ENCODE peak calls at places on chromosomes 6 and 20, in six cellular contexts. F, H, G, T, M and K are unnamed samples.

GRCh38 chr20:21229163-21229562 is 74.0 kb upstream of the XRN2 start:
- DNase-seq in F (no peak), H (no peak), G (no peak), T (no peak), M (peak), K (no peak)

GRCh38 chr20:33589059-33589458 is 73.1 kb upstream of the C20orf144 start:
- DNase-seq in F (no peak), H (no peak), G (no peak), T (no peak), M (no peak), K (no peak)

GRCh38 chr6:16136536-16137450 is 7.9 kb downstream of the MYLIP start:
- DNase-seq in F (no peak), H (no peak), G (no peak), T (no peak), M (peak), K (no peak)

GRCh38 chr20:8154636-8155035 is 22.6 kb downstream of the PLCB1 start:
- DNase-seq in F (no peak), H (no peak), G (no peak), T (no peak), M (no peak), K (no peak)

GRCh38 chr6:139846538-139847321 is 472.3 kb upstream of the CITED2 start:
- DNase-seq in F (no peak), H (no peak), G (no peak), T (no peak), M (no peak), K (no peak)

GRCh38 chr6:74609857-74610256 is 596.0 kb downstream of the COL12A1 start:
- DNase-seq in F (no peak), H (no peak), G (no peak), T (no peak), M (no peak), K (no peak)

GRCh38 chr6:100554228-100554627 is 89.5 kb upstream of the SIM1 start:
- DNase-seq in F (no peak), H (no peak), G (peak), T (no peak), M (peak), K (no peak)

GRCh38 chr6:43990627-43991619 is 136.3 kb downstream of the MRPL14 start:
- DNase-seq in F (peak), H (no peak), G (no peak), T (no peak), M (no peak), K (no peak)

GRCh38 chr6:136037246-136037884 is 185.9 kb downstream of the PDE7B start:
- DNase-seq in F (no peak), H (no peak), G (no peak), T (no peak), M (peak), K (no peak)

GRCh38 chr6:81450180-81450579 is 302.3 kb downstream of the TENT5A start:
- DNase-seq in F (no peak), H (peak), G (peak), T (no peak), M (peak), K (no peak)

GRCh38 chr20:10672579-10673127 is 1.1 kb downstream of the JAG1 start:
- DNase-seq in F (peak), H (no peak), G (peak), T (peak), M (no peak), K (no peak)

GRCh38 chr6:163866192-163866591 is 451.7 kb downstream of the QKI start:
- DNase-seq in F (no peak), H (no peak), G (no peak), T (no peak), M (no peak), K (no peak)

GRCh38 chr6:56724455-56724854 is 81.8 kb upstream of the DST start:
- DNase-seq in F (no peak), H (no peak), G (no peak), T (no peak), M (no peak), K (no peak)

GRCh38 chr6:120681204-120681603 is 653.1 kb downstream of the TBC1D32 start:
- DNase-seq in F (no peak), H (no peak), G (no peak), T (no peak), M (no peak), K (no peak)

GRCh38 chr6:113924199-113924791 is 46.7 kb downstream of the HDAC2 start:
- DNase-seq in F (no peak), H (no peak), G (no peak), T (no peak), M (no peak), K (no peak)

GRCh38 chr20:14412102-14412501 is 74.7 kb upstream of the FLRT3 start:
- DNase-seq in F (no peak), H (no peak), G (no peak), T (no peak), M (no peak), K (no peak)

GRCh38 chr6:55713411-55713810 is 134.4 kb upstream of the HMGCLL1 start:
- DNase-seq in F (no peak), H (no peak), G (no peak), T (no peak), M (peak), K (no peak)

GRCh38 chr6:112620832-112621569 is 273.9 kb downstream of the RFPL4B start:
- DNase-seq in F (no peak), H (no peak), G (no peak), T (no peak), M (peak), K (peak)

GRCh38 chr6:99185525-99185924 is 163.9 kb downstream of the FAXC start:
- DNase-seq in F (no peak), H (no peak), G (no peak), T (no peak), M (no peak), K (no peak)

GRCh38 chr6:129709909-129710721 is at the start of gene ARHGAP18:
- DNase-seq in F (no peak), H (peak), G (peak), T (peak), M (peak), K (peak)

GRCh38 chr6:100267721-100268123 is 197.0 kb downstream of the SIM1 start:
- DNase-seq in F (no peak), H (no peak), G (no peak), T (no peak), M (peak), K (peak)

GRCh38 chr6:30720738-30721197 is 616 bp downstream of the TUBB start:
- DNase-seq in F (peak), H (peak), G (no peak), T (peak), M (peak), K (no peak)

GRCh38 chr6:14031516-14031915 is 86.1 kb upstream of the CD83 start:
- DNase-seq in F (no peak), H (no peak), G (no peak), T (no peak), M (no peak), K (no peak)

GRCh38 chr6:12196326-12196936 is 93.7 kb upstream of the EDN1 start:
- DNase-seq in F (no peak), H (no peak), G (no peak), T (no peak), M (peak), K (peak)

GRCh38 chr6:10522929-10523573 is 1.9 kb downstream of the GCNT2 start:
- DNase-seq in F (no peak), H (peak), G (no peak), T (no peak), M (peak), K (no peak)

GRCh38 chr20:41004561-41005360 is 23.9 kb upstream of the TOP1 start:
- DNase-seq in F (no peak), H (no peak), G (no peak), T (no peak), M (peak), K (no peak)

GRCh38 chr6:41697902-41698349 is 37.5 kb downstream of the TFEB start:
- DNase-seq in F (no peak), H (no peak), G (no peak), T (no peak), M (no peak), K (no peak)

GRCh38 chr6:148513145-148514071 is 170.8 kb downstream of the SASH1 start:
- DNase-seq in F (no peak), H (no peak), G (no peak), T (no peak), M (no peak), K (peak)

GRCh38 chr20:25389381-25389857 is 1.2 kb downstream of the ABHD12 start:
- DNase-seq in F (no peak), H (no peak), G (no peak), T (no peak), M (peak), K (no peak)